ENCODE peak calls at places on chromosomes 16 and 17, in seven cellular contexts. One of them, this sample, is unnamed.
A peak's percentile ranks its signal among the peaks of the same experiment; 100 is the strongest.

GRCh38 chr17:76736349-76737081 is 616 bp downstream of the SRSF2 start:
- DNase-seq in astrocyte: no peak
- DNase-seq in adrenal gland: peak; percentile 82
- DNase-seq in CD8-positive, alpha-beta T cell: peak; percentile 66
- DNase-seq in dorsolateral prefrontal cortex: peak; percentile 53
- DNase-seq in A673: peak; percentile 68
- DNase-seq in fibroblast of lung: peak; percentile 65
- DNase-seq in this sample: no peak

GRCh38 chr16:14600164-14600563 is 29.9 kb downstream of the PARN start:
- DNase-seq in astrocyte: peak; percentile 11
- DNase-seq in adrenal gland: no peak
- DNase-seq in CD8-positive, alpha-beta T cell: no peak
- DNase-seq in dorsolateral prefrontal cortex: no peak
- DNase-seq in A673: peak; percentile 30
- DNase-seq in fibroblast of lung: peak; percentile 42
- DNase-seq in this sample: peak; percentile 49

GRCh38 chr17:40561871-40562611 is 3.2 kb downstream of the CCR7 start:
- DNase-seq in astrocyte: no peak
- DNase-seq in adrenal gland: no peak
- DNase-seq in CD8-positive, alpha-beta T cell: peak; percentile 81
- DNase-seq in dorsolateral prefrontal cortex: no peak
- DNase-seq in A673: no peak
- DNase-seq in fibroblast of lung: no peak
- DNase-seq in this sample: no peak

GRCh38 chr16:77833906-77834599 is 45.7 kb downstream of the VAT1L start:
- DNase-seq in astrocyte: peak; percentile 97
- DNase-seq in adrenal gland: no peak
- DNase-seq in CD8-positive, alpha-beta T cell: no peak
- DNase-seq in dorsolateral prefrontal cortex: no peak
- DNase-seq in A673: peak; percentile 37
- DNase-seq in fibroblast of lung: peak; percentile 59
- DNase-seq in this sample: peak; percentile 83

GRCh38 chr17:39813631-39814030 is 50.5 kb downstream of the IKZF3 start:
- DNase-seq in astrocyte: no peak
- DNase-seq in adrenal gland: no peak
- DNase-seq in CD8-positive, alpha-beta T cell: peak; percentile 79
- DNase-seq in dorsolateral prefrontal cortex: no peak
- DNase-seq in A673: no peak
- DNase-seq in fibroblast of lung: no peak
- DNase-seq in this sample: no peak

GRCh38 chr17:77729587-77729986 is 228.9 kb upstream of the TNRC6C start:
- DNase-seq in astrocyte: no peak
- DNase-seq in adrenal gland: no peak
- DNase-seq in CD8-positive, alpha-beta T cell: no peak
- DNase-seq in dorsolateral prefrontal cortex: no peak
- DNase-seq in A673: no peak
- DNase-seq in fibroblast of lung: no peak
- DNase-seq in this sample: no peak

GRCh38 chr16:56835330-56835729 is 29.7 kb upstream of the SLC12A3 start:
- DNase-seq in astrocyte: no peak
- DNase-seq in adrenal gland: no peak
- DNase-seq in CD8-positive, alpha-beta T cell: no peak
- DNase-seq in dorsolateral prefrontal cortex: no peak
- DNase-seq in A673: no peak
- DNase-seq in fibroblast of lung: no peak
- DNase-seq in this sample: no peak

GRCh38 chr17:13995856-13996635 is 73.3 kb upstream of the COX10 start:
- DNase-seq in astrocyte: no peak
- DNase-seq in adrenal gland: no peak
- DNase-seq in CD8-positive, alpha-beta T cell: no peak
- DNase-seq in dorsolateral prefrontal cortex: no peak
- DNase-seq in A673: no peak
- DNase-seq in fibroblast of lung: peak; percentile 12
- DNase-seq in this sample: no peak

GRCh38 chr16:48498761-48499600 is 111.0 kb downstream of the N4BP1 start:
- DNase-seq in astrocyte: peak; percentile 57
- DNase-seq in adrenal gland: peak; percentile 69
- DNase-seq in CD8-positive, alpha-beta T cell: no peak
- DNase-seq in dorsolateral prefrontal cortex: no peak
- DNase-seq in A673: peak; percentile 78
- DNase-seq in fibroblast of lung: peak; percentile 96
- DNase-seq in this sample: peak; percentile 95

GRCh38 chr16:28131210-28131609 is 67.7 kb upstream of the GSG1L start:
- DNase-seq in astrocyte: no peak
- DNase-seq in adrenal gland: no peak
- DNase-seq in CD8-positive, alpha-beta T cell: no peak
- DNase-seq in dorsolateral prefrontal cortex: no peak
- DNase-seq in A673: no peak
- DNase-seq in fibroblast of lung: no peak
- DNase-seq in this sample: no peak

GRCh38 chr17:54972406-54973138 is 4.0 kb downstream of the STXBP4 start:
- DNase-seq in astrocyte: no peak
- DNase-seq in adrenal gland: no peak
- DNase-seq in CD8-positive, alpha-beta T cell: no peak
- DNase-seq in dorsolateral prefrontal cortex: no peak
- DNase-seq in A673: no peak
- DNase-seq in fibroblast of lung: no peak
- DNase-seq in this sample: no peak

GRCh38 chr17:82098939-82099765 is 1.1 kb upstream of the FASN start:
- DNase-seq in astrocyte: no peak
- DNase-seq in adrenal gland: no peak
- DNase-seq in CD8-positive, alpha-beta T cell: no peak
- DNase-seq in dorsolateral prefrontal cortex: no peak
- DNase-seq in A673: no peak
- DNase-seq in fibroblast of lung: no peak
- DNase-seq in this sample: no peak

GRCh38 chr17:12282056-12282455 is 261.4 kb downstream of the MAP2K4 start:
- DNase-seq in astrocyte: peak; percentile 24
- DNase-seq in adrenal gland: no peak
- DNase-seq in CD8-positive, alpha-beta T cell: no peak
- DNase-seq in dorsolateral prefrontal cortex: no peak
- DNase-seq in A673: no peak
- DNase-seq in fibroblast of lung: peak; percentile 72
- DNase-seq in this sample: peak; percentile 36

GRCh38 chr16:27398894-27399853 is 2.8 kb upstream of the IL21R start:
- DNase-seq in astrocyte: no peak
- DNase-seq in adrenal gland: no peak
- DNase-seq in CD8-positive, alpha-beta T cell: no peak
- DNase-seq in dorsolateral prefrontal cortex: no peak
- DNase-seq in A673: no peak
- DNase-seq in fibroblast of lung: no peak
- DNase-seq in this sample: no peak

GRCh38 chr17:77322284-77322533 is 181.4 kb downstream of the SEC14L1 start:
- DNase-seq in astrocyte: no peak
- DNase-seq in adrenal gland: no peak
- DNase-seq in CD8-positive, alpha-beta T cell: no peak
- DNase-seq in dorsolateral prefrontal cortex: no peak
- DNase-seq in A673: no peak
- DNase-seq in fibroblast of lung: no peak
- DNase-seq in this sample: no peak

GRCh38 chr17:78069695-78070094 is 58.9 kb downstream of the TMC6 start:
- DNase-seq in astrocyte: no peak
- DNase-seq in adrenal gland: no peak
- DNase-seq in CD8-positive, alpha-beta T cell: no peak
- DNase-seq in dorsolateral prefrontal cortex: no peak
- DNase-seq in A673: no peak
- DNase-seq in fibroblast of lung: no peak
- DNase-seq in this sample: no peak

GRCh38 chr16:85279402-85279801 is 167.1 kb upstream of the CIBAR2 start:
- DNase-seq in astrocyte: no peak
- DNase-seq in adrenal gland: no peak
- DNase-seq in CD8-positive, alpha-beta T cell: no peak
- DNase-seq in dorsolateral prefrontal cortex: no peak
- DNase-seq in A673: no peak
- DNase-seq in fibroblast of lung: no peak
- DNase-seq in this sample: no peak
- H3K27me3 ChIP-seq in astrocyte: peaks cover 2% of the 10 kb centered on the region
- H3K27me3 ChIP-seq in adrenal gland: no peaks in the 10 kb centered on the region
- H3K27me3 ChIP-seq in CD8-positive, alpha-beta T cell: no peaks in the 10 kb centered on the region
- H3K27me3 ChIP-seq in dorsolateral prefrontal cortex: no peaks in the 10 kb centered on the region
- H3K27me3 ChIP-seq in A673: no peaks in the 10 kb centered on the region
- H3K27me3 ChIP-seq in fibroblast of lung: no peaks in the 10 kb centered on the region
- H3K27me3 ChIP-seq in this sample: peaks cover 1% of the 10 kb centered on the region

GRCh38 chr16:86791287-86792074 is 213.1 kb downstream of the FOXL1 start:
- DNase-seq in astrocyte: no peak
- DNase-seq in adrenal gland: no peak
- DNase-seq in CD8-positive, alpha-beta T cell: no peak
- DNase-seq in dorsolateral prefrontal cortex: no peak
- DNase-seq in A673: peak; percentile 36
- DNase-seq in fibroblast of lung: peak; percentile 82
- DNase-seq in this sample: no peak

GRCh38 chr16:86794216-86794864 is 216.0 kb downstream of the FOXL1 start:
- DNase-seq in astrocyte: peak; percentile 38
- DNase-seq in adrenal gland: no peak
- DNase-seq in CD8-positive, alpha-beta T cell: no peak
- DNase-seq in dorsolateral prefrontal cortex: no peak
- DNase-seq in A673: no peak
- DNase-seq in fibroblast of lung: no peak
- DNase-seq in this sample: no peak

GRCh38 chr16:86787538-86787937 is 209.2 kb downstream of the FOXL1 start:
- DNase-seq in astrocyte: no peak
- DNase-seq in adrenal gland: no peak
- DNase-seq in CD8-positive, alpha-beta T cell: no peak
- DNase-seq in dorsolateral prefrontal cortex: no peak
- DNase-seq in A673: no peak
- DNase-seq in fibroblast of lung: no peak
- DNase-seq in this sample: no peak

GRCh38 chr16:86786338-86786737 is 208.0 kb downstream of the FOXL1 start:
- DNase-seq in astrocyte: no peak
- DNase-seq in adrenal gland: no peak
- DNase-seq in CD8-positive, alpha-beta T cell: no peak
- DNase-seq in dorsolateral prefrontal cortex: no peak
- DNase-seq in A673: no peak
- DNase-seq in fibroblast of lung: no peak
- DNase-seq in this sample: no peak

DNA sequence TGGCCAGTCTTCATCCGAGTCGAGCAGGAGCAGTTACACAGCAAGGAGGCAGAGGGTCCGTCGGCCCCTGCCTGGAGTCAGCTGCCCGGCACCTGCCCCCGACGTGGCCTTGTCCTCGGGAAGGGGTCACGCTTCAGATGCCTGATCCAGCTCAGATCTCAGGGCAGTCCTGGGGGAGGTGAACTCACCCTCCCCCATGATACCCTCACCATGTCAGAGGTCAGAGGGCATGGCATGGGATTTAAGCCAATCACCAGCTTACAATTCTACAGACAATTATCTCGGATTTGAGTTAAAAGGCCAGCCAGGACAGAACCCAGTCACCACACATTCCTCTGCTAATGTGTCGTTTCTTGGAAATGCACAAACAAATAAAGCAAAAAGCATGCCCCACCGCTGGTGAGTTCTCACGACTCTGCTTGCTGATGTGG is 211.3 kb downstream of the FOXL1 start:
- DNase-seq in astrocyte: no peak
- DNase-seq in adrenal gland: no peak
- DNase-seq in CD8-positive, alpha-beta T cell: no peak
- DNase-seq in dorsolateral prefrontal cortex: no peak
- DNase-seq in A673: no peak
- DNase-seq in fibroblast of lung: no peak
- DNase-seq in this sample: no peak
- TF ChIP-seq CTCF in astrocyte: no peak
- TF ChIP-seq CTCF in adrenal gland: no peak
- TF ChIP-seq CTCF in CD8-positive, alpha-beta T cell: no peak
- TF ChIP-seq CTCF in dorsolateral prefrontal cortex: no peak
- TF ChIP-seq CTCF in A673: no peak
- TF ChIP-seq CTCF in fibroblast of lung: no peak
- TF ChIP-seq CTCF in this sample: no peak

DNA sequence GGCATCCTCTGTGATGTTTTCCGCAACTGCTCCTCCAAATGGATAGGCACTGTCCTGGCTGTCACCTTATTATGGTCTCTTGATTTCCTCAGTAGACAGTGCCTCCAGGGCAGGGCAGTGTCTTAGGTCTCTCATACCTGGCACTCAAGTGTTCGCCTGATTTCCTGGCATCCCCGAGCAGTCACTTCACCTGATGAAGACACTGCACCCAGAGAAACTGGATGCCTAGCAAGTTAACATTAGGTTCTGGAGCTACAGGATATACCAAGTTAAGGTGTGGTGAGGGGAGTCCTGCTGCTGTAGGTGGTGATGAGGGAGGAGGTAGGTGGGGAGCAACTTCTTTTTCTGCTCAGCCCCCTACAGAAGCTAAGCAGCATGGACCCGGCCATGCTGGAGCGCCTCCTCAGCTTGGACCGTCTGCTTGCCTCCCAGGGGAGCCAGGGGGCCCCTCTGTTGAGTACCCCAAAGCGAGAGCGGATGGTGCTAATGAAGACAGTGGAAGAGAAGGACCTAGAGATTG is 3.9 kb upstream of the MAZ start:
- DNase-seq in astrocyte: no peak
- DNase-seq in adrenal gland: no peak
- DNase-seq in CD8-positive, alpha-beta T cell: no peak
- DNase-seq in dorsolateral prefrontal cortex: no peak
- DNase-seq in A673: no peak
- DNase-seq in fibroblast of lung: no peak
- DNase-seq in this sample: no peak
- H3K4me3 ChIP-seq in astrocyte: no peak overlapping the region
- H3K4me3 ChIP-seq in adrenal gland: no peak overlapping the region
- H3K4me3 ChIP-seq in CD8-positive, alpha-beta T cell: no peak overlapping the region
- H3K4me3 ChIP-seq in dorsolateral prefrontal cortex: no peak overlapping the region
- H3K4me3 ChIP-seq in A673: no peak overlapping the region
- H3K4me3 ChIP-seq in fibroblast of lung: no peak overlapping the region
- H3K4me3 ChIP-seq in this sample: no peak overlapping the region

DNA sequence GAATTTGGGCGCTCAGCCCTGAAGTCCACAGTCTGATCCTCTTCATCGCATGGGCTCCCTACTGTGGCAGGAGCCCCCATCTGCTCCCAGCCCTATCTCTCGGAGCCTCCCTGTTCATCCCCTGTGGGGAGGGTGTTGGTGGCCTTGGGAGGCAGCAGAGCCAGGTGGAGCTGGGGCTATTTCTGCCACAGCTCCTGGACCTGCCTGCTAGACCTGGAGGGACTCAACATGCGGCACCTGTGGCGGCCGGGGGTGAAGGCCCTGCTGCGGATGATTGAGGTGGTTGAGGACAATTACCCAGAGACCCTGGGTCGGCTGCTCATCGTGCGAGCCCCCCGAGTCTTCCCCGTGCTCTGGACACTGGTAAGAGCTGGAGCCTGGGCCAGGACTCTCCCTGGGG is 30.5 kb downstream of the NAGPA start:
- DNase-seq in astrocyte: no peak
- DNase-seq in adrenal gland: no peak
- DNase-seq in CD8-positive, alpha-beta T cell: no peak
- DNase-seq in dorsolateral prefrontal cortex: no peak
- DNase-seq in A673: no peak
- DNase-seq in fibroblast of lung: no peak
- DNase-seq in this sample: no peak
- H3K27me3 ChIP-seq in astrocyte: peaks cover 5% of the 10 kb centered on the region
- H3K27me3 ChIP-seq in adrenal gland: no peaks in the 10 kb centered on the region
- H3K27me3 ChIP-seq in CD8-positive, alpha-beta T cell: no peaks in the 10 kb centered on the region
- H3K27me3 ChIP-seq in dorsolateral prefrontal cortex: no peaks in the 10 kb centered on the region
- H3K27me3 ChIP-seq in A673: no peaks in the 10 kb centered on the region
- H3K27me3 ChIP-seq in fibroblast of lung: no peaks in the 10 kb centered on the region
- H3K27me3 ChIP-seq in this sample: no peaks in the 10 kb centered on the region

GRCh38 chr17:3907483-3908216 is 8.6 kb downstream of the P2RX1 start:
- DNase-seq in astrocyte: no peak
- DNase-seq in adrenal gland: no peak
- DNase-seq in CD8-positive, alpha-beta T cell: no peak
- DNase-seq in dorsolateral prefrontal cortex: no peak
- DNase-seq in A673: no peak
- DNase-seq in fibroblast of lung: no peak
- DNase-seq in this sample: no peak
- TF ChIP-seq CTCF in astrocyte: no peak
- TF ChIP-seq CTCF in adrenal gland: peak; percentile 45
- TF ChIP-seq CTCF in CD8-positive, alpha-beta T cell: no peak
- TF ChIP-seq CTCF in dorsolateral prefrontal cortex: no peak
- TF ChIP-seq CTCF in A673: no peak
- TF ChIP-seq CTCF in fibroblast of lung: peak; percentile 14
- TF ChIP-seq CTCF in this sample: peak; percentile 55

GRCh38 chr17:4859816-4860625 is 26.9 kb downstream of the MINK1 start:
- DNase-seq in astrocyte: no peak
- DNase-seq in adrenal gland: no peak
- DNase-seq in CD8-positive, alpha-beta T cell: no peak
- DNase-seq in dorsolateral prefrontal cortex: no peak
- DNase-seq in A673: no peak
- DNase-seq in fibroblast of lung: no peak
- DNase-seq in this sample: no peak
- H3K4me3 ChIP-seq in astrocyte: no peak overlapping the region
- H3K4me3 ChIP-seq in adrenal gland: no peak overlapping the region
- H3K4me3 ChIP-seq in CD8-positive, alpha-beta T cell: no peak overlapping the region
- H3K4me3 ChIP-seq in dorsolateral prefrontal cortex: peak overlapping the region; percentile 24
- H3K4me3 ChIP-seq in A673: no peak overlapping the region
- H3K4me3 ChIP-seq in fibroblast of lung: no peak overlapping the region
- H3K4me3 ChIP-seq in this sample: peak overlapping the region; percentile 45